ENCODE peak calls at places on chromosome 4, in six cellular contexts. E, C, N, J, Q and V are unnamed samples.

GRCh38 chr4:1055721-1056590 is 44.5 kb downstream of the FGFRL1 start:
- DNase-seq in Q (peak; percentile 63), E (peak; percentile 96), C (no peak), N (peak; percentile 48), J (no peak), V (no peak)

GRCh38 chr4:71266090-71266794 is 72.6 kb upstream of the SLC4A4 start:
- DNase-seq in E (no peak), J (no peak), Q (no peak), N (peak; percentile 91), C (no peak), V (no peak)

GRCh38 chr4:159070742-159071141 is 32.1 kb upstream of the RAPGEF2 start:
- DNase-seq in J (peak; percentile 29), C (no peak), N (peak; percentile 74), Q (no peak), E (no peak), V (no peak)

GRCh38 chr4:118948545-118949144 is 60.0 kb downstream of the SYNPO2 start:
- DNase-seq in Q (no peak), N (peak; percentile 27), C (no peak), J (no peak), E (no peak), V (no peak)

GRCh38 chr4:66736593-66736992 is 808.7 kb downstream of the CENPC start:
- DNase-seq in C (no peak), Q (no peak), N (no peak), E (no peak), J (no peak), V (no peak)

GRCh38 chr4:100736651-100737450 is 219.0 kb upstream of the EMCN start:
- DNase-seq in Q (no peak), E (no peak), C (no peak), J (peak; percentile 15), N (peak; percentile 65), V (no peak)

GRCh38 chr4:122703868-122704267 is 28.6 kb upstream of the BBS12 start:
- DNase-seq in C (no peak), J (no peak), N (no peak), Q (no peak), E (no peak), V (no peak)

GRCh38 chr4:37812713-37813112 is 13.8 kb upstream of the PGM2 start:
- DNase-seq in N (peak; percentile 62), Q (no peak), J (no peak), E (no peak), C (no peak), V (peak; percentile 40)

GRCh38 chr4:137307806-137308205 is 224.5 kb downstream of the PCDH18 start:
- DNase-seq in J (peak; percentile 58), N (peak; percentile 82), C (no peak), Q (peak; percentile 10), E (no peak), V (no peak)

GRCh38 chr4:160373911-160374310 is 1271.0 kb downstream of the RAPGEF2 start:
- DNase-seq in C (no peak), E (no peak), N (no peak), J (no peak), Q (no peak), V (no peak)

GRCh38 chr4:146105464-146105863 is 70.1 kb upstream of the LSM6 start:
- DNase-seq in N (no peak), J (no peak), C (peak; percentile 29), E (no peak), Q (no peak), V (no peak)

GRCh38 chr4:105236202-105236916 is 89.7 kb downstream of the TET2 start:
- DNase-seq in E (no peak), J (no peak), N (no peak), Q (no peak), C (no peak), V (no peak)

GRCh38 chr4:159765402-159765801 is 662.5 kb downstream of the RAPGEF2 start:
- DNase-seq in N (no peak), J (no peak), E (no peak), C (no peak), Q (no peak), V (no peak)

GRCh38 chr4:152408514-152409327 is 127.2 kb downstream of the FBXW7 start:
- DNase-seq in N (peak; percentile 50), J (no peak), C (no peak), E (no peak), Q (no peak), V (no peak)

DNA sequence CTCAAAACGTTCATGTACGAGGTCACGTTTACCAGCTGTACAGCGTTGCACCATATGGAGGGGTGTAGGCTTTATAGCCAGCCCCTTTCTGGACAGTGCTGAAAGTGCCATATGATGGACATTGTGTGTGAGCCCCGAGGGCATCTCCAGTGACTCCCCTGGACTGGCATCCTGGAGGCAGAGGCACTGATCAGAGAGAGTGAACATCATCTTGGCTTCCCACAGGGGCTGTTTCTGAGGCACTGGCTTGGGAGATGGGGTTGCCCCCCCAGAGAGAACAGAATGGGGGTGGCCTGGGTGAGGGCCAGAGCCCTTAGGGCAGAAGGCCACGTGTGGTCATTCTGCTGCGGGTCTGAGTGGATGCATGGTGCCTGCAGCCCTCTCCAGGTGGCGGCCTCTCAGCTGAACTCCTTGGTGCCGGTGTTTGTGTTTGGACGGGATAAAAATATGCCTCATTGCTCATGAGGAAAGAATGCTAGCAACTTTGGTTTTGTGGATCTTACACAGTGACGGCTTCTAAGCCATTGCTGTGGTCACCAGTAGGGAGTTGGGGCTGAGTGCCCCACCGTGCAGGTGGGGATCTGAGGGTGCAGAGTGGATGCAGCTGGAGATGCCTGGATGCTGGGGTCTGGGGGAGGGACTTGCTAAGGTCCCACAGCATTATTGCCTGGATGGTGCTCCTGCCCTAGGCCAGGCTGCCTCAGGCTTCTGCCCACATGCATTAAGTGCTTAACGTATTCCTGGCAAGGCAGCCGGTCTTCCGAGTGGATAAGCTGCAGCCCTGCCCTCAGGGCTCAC is 3.4 kb downstream of the WFS1 start:
- DNase-seq in N (peak; percentile 88), Q (peak; percentile 45), E (peak; percentile 73), J (no peak), C (peak; percentile 51), V (peak; percentile 99)
- TF ChIP-seq POLR2A in N (no peak), Q (no peak), E (no peak), J (no peak), C (no peak), V (no peak)

DNA sequence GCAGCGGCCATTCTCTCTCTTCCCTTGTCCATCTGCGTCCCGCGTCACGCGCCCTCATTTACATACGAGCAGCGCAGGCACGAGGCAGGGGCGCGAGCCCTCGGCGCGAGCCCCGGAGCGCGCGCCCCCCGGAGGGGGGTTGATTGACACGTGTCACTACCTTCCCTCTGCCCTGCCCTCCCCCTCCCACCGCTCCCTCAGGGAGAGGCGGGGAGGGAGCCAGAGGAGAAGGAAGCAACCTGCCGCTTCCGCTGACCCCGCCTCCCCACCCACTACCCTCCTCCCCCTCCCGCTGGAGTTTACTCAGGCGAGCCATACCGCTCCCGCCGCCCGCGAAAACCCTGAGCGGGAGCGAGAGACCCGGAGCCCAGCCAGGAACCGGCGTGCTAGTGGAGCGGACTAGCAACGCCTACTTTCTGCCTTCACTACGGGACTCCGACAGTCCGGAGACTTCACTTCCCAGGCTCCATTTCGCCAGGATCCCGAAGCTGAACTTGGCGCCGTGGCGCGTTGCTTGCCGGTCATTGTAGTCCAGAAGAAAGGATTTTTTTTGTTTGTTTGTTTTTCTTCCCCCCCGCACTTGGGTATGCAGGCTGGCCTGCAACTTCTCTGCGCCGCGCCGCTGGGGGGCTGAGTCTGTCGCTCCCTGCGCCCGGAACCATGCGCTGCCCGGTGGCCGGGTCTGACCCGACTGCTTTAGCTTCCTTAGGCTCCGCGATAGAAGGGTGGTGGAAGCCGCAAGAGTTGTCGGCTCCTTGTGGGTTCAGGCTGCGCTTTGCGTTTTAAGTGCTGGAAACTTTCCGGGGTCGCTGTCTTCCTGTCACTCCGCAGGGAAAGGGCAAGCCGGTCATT is at the start of gene LCORL:
- DNase-seq in J (peak; percentile 85), Q (peak; percentile 93), C (peak; percentile 94), N (peak; percentile 95), E (peak; percentile 99), V (peak; percentile 63)
- TF ChIP-seq POLR2A in J (no peak), Q (no peak), C (peak; percentile 72), N (no peak), E (no peak), V (peak; percentile 65)

GRCh38 chr4:4857809-4858508 is 1.5 kb upstream of the MSX1 start:
- DNase-seq in N (no peak), Q (no peak), J (no peak), C (no peak), E (no peak), V (no peak)

GRCh38 chr4:4860381-4860802 is 927 bp downstream of the MSX1 start:
- DNase-seq in J (no peak), C (no peak), E (no peak), Q (no peak), N (peak; percentile 35), V (peak; percentile 60)

GRCh38 chr4:4858527-4858926 is 938 bp upstream of the MSX1 start:
- DNase-seq in J (no peak), Q (no peak), E (no peak), C (no peak), N (no peak), V (no peak)

GRCh38 chr4:4859799-4860380 is 425 bp downstream of the MSX1 start:
- DNase-seq in E (no peak), Q (no peak), C (no peak), J (no peak), N (no peak), V (peak; percentile 37)

DNA sequence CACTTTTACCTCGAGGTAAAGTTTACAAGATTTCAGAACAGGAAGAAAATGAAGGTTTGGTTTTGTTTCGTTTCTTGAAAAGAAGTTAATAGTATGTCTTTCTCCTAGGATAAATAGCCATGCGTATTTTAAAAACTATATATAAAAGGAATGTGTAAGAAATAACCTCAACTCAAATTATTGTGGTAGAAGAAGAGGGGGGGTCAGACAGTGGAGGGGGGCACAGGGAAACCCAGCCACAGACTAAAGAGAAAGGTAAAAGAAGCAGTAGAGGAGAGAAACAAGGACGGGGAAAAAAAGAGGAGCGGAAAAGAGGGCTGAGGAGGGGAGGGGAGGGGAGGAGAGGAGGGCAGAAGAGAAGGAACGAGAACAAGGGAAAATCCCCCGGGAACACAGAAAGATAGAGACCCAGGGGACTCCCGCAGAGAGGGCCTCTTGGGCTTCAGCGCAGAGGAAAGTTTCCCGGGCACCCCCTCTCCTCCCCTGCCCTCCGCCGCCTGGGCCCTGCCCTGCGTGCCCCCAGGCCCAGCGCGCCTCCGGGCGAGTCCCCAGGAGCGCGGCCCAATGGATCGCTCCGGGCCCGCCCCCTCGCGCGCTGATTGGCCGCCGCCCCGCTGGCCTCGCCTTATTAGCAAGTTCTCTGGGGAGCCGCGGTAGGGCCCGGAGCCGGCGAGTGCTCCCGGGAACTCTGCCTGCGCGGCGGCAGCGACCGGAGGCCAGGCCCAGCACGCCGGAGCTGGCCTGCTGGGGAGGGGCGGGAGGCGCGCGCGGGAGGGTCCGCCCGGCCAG is at the start of gene MSX1:
- DNase-seq in Q (peak; percentile 81), C (peak; percentile 88), N (peak; percentile 75), E (peak; percentile 89), J (peak; percentile 75), V (peak; percentile 89)
- TF ChIP-seq POLR2A in Q (peak; percentile 60), C (no peak), N (peak; percentile 94), E (no peak), J (peak; percentile 79), V (peak; percentile 98)

GRCh38 chr4:99219479-99219878 is 433 bp upstream of the ADH6 start:
- DNase-seq in E (no peak), N (no peak), Q (no peak), C (no peak), J (no peak), V (no peak)

GRCh38 chr4:99221980-99222379 is 2.9 kb upstream of the ADH6 start:
- DNase-seq in E (no peak), Q (no peak), C (no peak), J (no peak), N (peak; percentile 5), V (no peak)

GRCh38 chr4:99219072-99219471 is at the start of gene ADH6:
- DNase-seq in N (no peak), Q (no peak), C (no peak), E (no peak), J (no peak), V (no peak)
- TF ChIP-seq POLR2A in N (no peak), Q (no peak), C (no peak), E (no peak), J (no peak), V (no peak)